ENCODE peak calls at places on chromosomes 13 and 19, in eight cellular contexts. Q is SIG-M5; O is sciatic nerve; S is ureter; T is HFFc6; E is stimulated activated CD8-positive, alpha-beta memory T cell treated with anti-CD3 and anti-CD28 coated beads, Interleukin-2, amount 100 ng/mL, for 48 hours; P is pulmonary artery endothelial cell; F is head of caudate nucleus. Y is an unnamed sample.

GRCh38 chr13:56988543-56988942 is 152.2 kb upstream of the PRR20A start:
- DNase-seq in Q (peak; percentile 17), O (no peak), S (no peak), P (no peak), E (no peak), T (no peak), F (no peak), Y (no peak)

GRCh38 chr13:35992964-35993363 is 138.2 kb downstream of the DCLK1 start:
- DNase-seq in T (no peak), S (no peak), E (no peak), F (no peak), Q (no peak), O (no peak), P (no peak), Y (no peak)

GRCh38 chr13:101942038-101942437 is 459.8 kb downstream of the FGF14 start:
- DNase-seq in S (no peak), F (no peak), Q (no peak), T (peak; percentile 3), P (no peak), E (no peak), O (no peak), Y (peak; percentile 36)

GRCh38 chr13:35984776-35985453 is 146.3 kb downstream of the DCLK1 start:
- DNase-seq in T (no peak), Q (no peak), O (no peak), P (no peak), E (no peak), F (no peak), S (no peak), Y (no peak)

GRCh38 chr13:67549331-67549730 is 319.2 kb upstream of the PCDH9 start:
- DNase-seq in E (no peak), S (no peak), Q (no peak), O (no peak), T (no peak), F (no peak), P (no peak), Y (no peak)

GRCh38 chr13:53216767-53217166 is 188.2 kb downstream of the OLFM4 start:
- DNase-seq in S (no peak), P (no peak), Q (no peak), T (no peak), E (no peak), F (no peak), O (no peak), Y (no peak)

GRCh38 chr13:74046461-74046860 is 87.7 kb downstream of the KLF12 start:
- DNase-seq in O (no peak), F (no peak), T (no peak), P (no peak), S (no peak), Q (no peak), E (no peak), Y (no peak)

GRCh38 chr13:33935969-33936368 is 118.0 kb downstream of the RFC3 start:
- DNase-seq in O (no peak), F (no peak), P (no peak), E (no peak), Q (no peak), T (no peak), S (no peak), Y (no peak)

GRCh38 chr19:4086336-4086953 is 19.7 kb upstream of the ZBTB7A start:
- DNase-seq in E (no peak), Q (no peak), T (no peak), O (no peak), P (no peak), F (no peak), S (no peak), Y (no peak)

GRCh38 chr13:79096099-79096498 is 310.0 kb downstream of the RBM26 start:
- DNase-seq in E (no peak), S (no peak), P (no peak), O (no peak), Q (no peak), T (no peak), F (no peak), Y (no peak)

GRCh38 chr13:26965976-26966375 is 205.4 kb upstream of the GPR12 start:
- DNase-seq in S (no peak), E (no peak), P (no peak), F (no peak), T (no peak), O (peak; percentile 63), Q (no peak), Y (no peak)

GRCh38 chr19:42280761-42281174 is 11.7 kb downstream of the CIC start:
- DNase-seq in Q (no peak), S (no peak), F (peak; percentile 86), E (no peak), T (no peak), O (no peak), P (no peak), Y (peak; percentile 90)

GRCh38 chr19:18417250-18418033 is 1.8 kb upstream of the SSBP4 start:
- DNase-seq in F (no peak), S (peak; percentile 81), Q (no peak), T (peak; percentile 65), P (no peak), E (no peak), O (peak; percentile 92), Y (peak; percentile 69)

GRCh38 chr13:98741741-98742435 is 10.6 kb downstream of the SLC15A1 start:
- DNase-seq in S (no peak), F (no peak), P (no peak), Q (no peak), O (no peak), T (peak; percentile 25), E (no peak), Y (no peak)

GRCh38 chr19:16268676-16269319 is 55.8 kb upstream of the KLF2 start:
- DNase-seq in F (no peak), O (no peak), T (no peak), E (no peak), P (no peak), S (no peak), Q (no peak), Y (no peak)

GRCh38 chr19:16527971-16528521 is 14.2 kb downstream of the CHERP start:
- DNase-seq in F (no peak), S (no peak), T (no peak), P (no peak), E (peak; percentile 38), Q (no peak), O (no peak), Y (no peak)

GRCh38 chr19:1168877-1169791 is 4.9 kb downstream of the SBNO2 start:
- DNase-seq in Q (no peak), P (no peak), S (peak; percentile 57), T (peak; percentile 85), O (peak; percentile 70), E (no peak), F (peak; percentile 52), Y (no peak)

GRCh38 chr19:6753178-6754031 is 13.8 kb downstream of the SH2D3A start:
- DNase-seq in Q (peak; percentile 42), S (peak; percentile 81), P (no peak), E (peak; percentile 84), T (peak; percentile 64), F (no peak), O (peak; percentile 88), Y (peak; percentile 81)

GRCh38 chr19:46955114-46955812 is 64.4 kb upstream of the NPAS1 start:
- DNase-seq in P (no peak), F (no peak), O (no peak), Q (no peak), T (peak; percentile 60), E (no peak), S (no peak), Y (no peak)

GRCh38 chr13:42043676-42044075 is 4.8 kb upstream of the DGKH start:
- DNase-seq in S (no peak), P (no peak), Q (no peak), T (no peak), O (no peak), F (no peak), E (no peak), Y (no peak)

GRCh38 chr19:30167976-30168635 is 204.1 kb upstream of the ZNF536 start:
- DNase-seq in T (no peak), Q (no peak), P (no peak), E (no peak), F (no peak), S (no peak), O (peak; percentile 35), Y (no peak)

GRCh38 chr19:4302238-4302630 is at the start of gene TMIGD2:
- DNase-seq in S (no peak), P (no peak), T (no peak), F (no peak), E (no peak), Q (no peak), O (no peak), Y (no peak)

GRCh38 chr13:32259116-32259515 is 56.0 kb downstream of the ZAR1L start:
- DNase-seq in O (no peak), T (no peak), Q (no peak), F (no peak), P (no peak), E (no peak), S (no peak), Y (no peak)

GRCh38 chr13:76600086-76600485 is 286.1 kb downstream of the KCTD12 start:
- DNase-seq in S (no peak), O (no peak), Q (no peak), P (peak; percentile 22), E (no peak), T (no peak), F (no peak), Y (no peak)

GRCh38 chr13:58999851-59000250 is 1163.9 kb downstream of the DIAPH3 start:
- DNase-seq in F (no peak), Q (no peak), O (no peak), S (no peak), T (no peak), P (no peak), E (no peak), Y (no peak)

GRCh38 chr13:111047326-111047725 is 67.8 kb upstream of the ARHGEF7 start:
- DNase-seq in S (no peak), T (no peak), E (no peak), O (no peak), F (no peak), Q (no peak), P (no peak), Y (no peak)

Y was measured in tibial artery.